ENCODE peak calls at places on chromosome 1, in nine cellular contexts. K is CD4-positive, alpha-beta memory T cell; V is fibroblast of lung; L is sigmoid colon; J is uterus; H is spleen; B is RPMI7951; O is tibial artery; T is retina. E is an unnamed sample.

GRCh38 chr1:47837866-47838561 is 159.2 kb downstream of the TRABD2B start:
- DNase-seq in K (no peak), V (no peak), L (peak), J (no peak), H (peak), B (no peak), O (peak), T (no peak), E (no peak)

GRCh38 chr1:110465814-110466380 is 14.9 kb downstream of the PROK1 start:
- DNase-seq in K (no peak), V (no peak), L (no peak), J (no peak), H (peak), B (no peak), O (no peak), T (no peak), E (no peak)

GRCh38 chr1:246705368-246705767 is 18.8 kb upstream of the SCCPDH start:
- DNase-seq in K (no peak), V (peak), L (no peak), J (no peak), H (no peak), B (no peak), O (no peak), T (no peak), E (no peak)

GRCh38 chr1:238254935-238255334 is 364.2 kb upstream of the ZP4 start:
- DNase-seq in K (no peak), V (no peak), L (no peak), J (no peak), H (no peak), B (no peak), O (no peak), T (no peak), E (no peak)

GRCh38 chr1:20575544-20576056 is 13.3 kb upstream of the CDA start:
- DNase-seq in K (no peak), V (no peak), L (no peak), J (no peak), H (no peak), B (no peak), O (no peak), T (no peak), E (no peak)

GRCh38 chr1:39615086-39615662 is 24.3 kb downstream of the HEYL start:
- DNase-seq in K (no peak), V (no peak), L (no peak), J (no peak), H (no peak), B (no peak), O (no peak), T (no peak), E (no peak)

GRCh38 chr1:229222081-229222480 is 48.8 kb upstream of the RAB4A start:
- DNase-seq in K (no peak), V (no peak), L (no peak), J (no peak), H (no peak), B (no peak), O (no peak), T (no peak), E (no peak)

GRCh38 chr1:22216210-22216883 is 73.5 kb upstream of the WNT4 start:
- DNase-seq in K (no peak), V (no peak), L (peak), J (no peak), H (peak), B (no peak), O (no peak), T (no peak), E (no peak)